ENCODE peak calls at places on chromosomes 4 and X, in seven cellular contexts. J is A549; G is endothelial cell of umbilical vein; Y is transverse colon; U is fibroblast of lung; R is cardiac muscle cell; L is CD8-positive, alpha-beta T cell. F is an unnamed sample. For H3K4me1, the result is how much of the 10 kb centered on the place peaks cover.

GRCh38 chr4:99614491-99614890 is 39.9 kb downstream of the MTTP start:
- DNase-seq in Y (no peak), U (no peak), J (no peak), R (no peak), G (no peak), L (no peak), F (no peak)

GRCh38 chr4:77342170-77342810 is 185.3 kb downstream of the CCNG2 start:
- DNase-seq in J (no peak), Y (no peak), G (no peak), L (no peak), U (peak), R (no peak), F (no peak)

GRCh38 chrX:1450381-1451161 is 2.1 kb downstream of the ASMTL start:
- DNase-seq in J (no peak), L (no peak), Y (no peak), U (no peak), R (no peak), G (no peak), F (no peak)

GRCh38 chr4:161238033-161238432 is 925.8 kb downstream of the FSTL5 start:
- DNase-seq in L (no peak), G (no peak), U (no peak), Y (no peak), J (no peak), R (no peak), F (no peak)

GRCh38 chr4:150224896-150225591 is 146.8 kb downstream of the DCLK2 start:
- DNase-seq in J (peak), G (no peak), U (peak), R (peak), Y (no peak), L (no peak), F (no peak)

GRCh38 chr4:26267087-26267486 is 53.7 kb upstream of the RBPJ start:
- DNase-seq in Y (peak), J (no peak), U (peak), L (no peak), R (peak), G (no peak), F (no peak)

GRCh38 chr4:87058272-87059073 is 123.7 kb downstream of the AFF1 start:
- DNase-seq in U (no peak), G (no peak), L (no peak), R (no peak), J (peak), Y (no peak), F (peak)

GRCh38 chrX:54821310-54821709 is 13.8 kb downstream of the MAGED2 start:
- DNase-seq in G (no peak), U (no peak), J (no peak), R (no peak), Y (no peak), L (no peak), F (no peak)

GRCh38 chr4:100632163-100632562 is 114.3 kb upstream of the EMCN start:
- DNase-seq in G (no peak), J (no peak), R (no peak), Y (no peak), L (no peak), U (no peak), F (no peak)

GRCh38 chr4:163590609-163591264 is 96.2 kb downstream of the TMA16 start:
- DNase-seq in L (no peak), R (no peak), G (no peak), U (no peak), Y (no peak), J (no peak), F (no peak)

GRCh38 chrX:120356084-120356483 is 5.8 kb upstream of the ATP1B4 start:
- DNase-seq in U (peak), L (no peak), G (no peak), J (no peak), R (no peak), Y (no peak), F (no peak)

GRCh38 chrX:151680805-151681204 is 14.5 kb upstream of the PRRG3 start:
- DNase-seq in J (peak), U (peak), Y (peak), L (peak), R (peak), G (peak), F (peak)

GRCh38 chrX:41405551-41405950 is 41.6 kb upstream of the NYX start:
- DNase-seq in U (no peak), R (no peak), J (no peak), G (no peak), L (no peak), Y (no peak), F (no peak)

GRCh38 chrX:134797390-134797700 is 139.1 kb upstream of the PLAC1 start:
- DNase-seq in U (no peak), J (no peak), R (no peak), L (no peak), G (no peak), Y (no peak), F (no peak)

GRCh38 chrX:72062890-72063289 is 68.8 kb downstream of the RTL5 start:
- DNase-seq in L (no peak), Y (no peak), G (no peak), U (peak), J (no peak), R (peak), F (no peak)

GRCh38 chr4:83207497-83208105 is 77.0 kb downstream of the COQ2 start:
- DNase-seq in L (no peak), U (peak), Y (peak), G (peak), J (peak), R (peak), F (peak)

GRCh38 chrX:120213438-120214265 is 37.0 kb upstream of the ZBTB33 start:
- DNase-seq in G (peak), J (peak), L (peak), R (peak), U (peak), Y (peak), F (peak)

GRCh38 chr4:1214101-1215095 is 34.5 kb downstream of the CTBP1 start:
- DNase-seq in R (no peak), Y (no peak), G (no peak), J (no peak), U (no peak), L (no peak), F (no peak)
- H3K4me1 ChIP-seq in R (under half), Y (under half), G (under half), J (under half), U (under half), L (under half), F (under half)

DNA sequence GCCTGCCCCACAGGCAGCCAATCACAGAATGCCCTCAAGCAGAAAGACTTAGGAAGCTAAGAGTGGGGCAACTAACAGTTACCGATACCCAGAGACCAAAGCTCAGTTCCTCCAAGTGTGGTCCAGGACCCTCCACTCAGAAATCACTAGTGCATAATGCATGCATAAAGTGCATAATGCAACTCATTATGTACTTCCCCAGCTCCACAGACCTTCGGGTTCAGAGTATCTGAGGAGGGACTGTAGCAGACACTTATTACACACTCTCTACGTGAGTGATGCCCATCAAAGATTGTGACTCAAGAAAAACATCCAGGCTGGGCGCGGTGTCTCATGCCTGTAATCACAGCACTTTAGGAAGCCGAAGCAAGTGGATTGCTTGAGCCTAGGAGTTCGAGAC is 328.0 kb downstream of the BCOR start:
- DNase-seq in Y (no peak), R (no peak), U (no peak), J (no peak), G (no peak), L (no peak), F (no peak)
- H3K4me1 ChIP-seq in Y (under half), R (under half), U (under half), J (under half), G (under half), L (under half), F (under half)

DNA sequence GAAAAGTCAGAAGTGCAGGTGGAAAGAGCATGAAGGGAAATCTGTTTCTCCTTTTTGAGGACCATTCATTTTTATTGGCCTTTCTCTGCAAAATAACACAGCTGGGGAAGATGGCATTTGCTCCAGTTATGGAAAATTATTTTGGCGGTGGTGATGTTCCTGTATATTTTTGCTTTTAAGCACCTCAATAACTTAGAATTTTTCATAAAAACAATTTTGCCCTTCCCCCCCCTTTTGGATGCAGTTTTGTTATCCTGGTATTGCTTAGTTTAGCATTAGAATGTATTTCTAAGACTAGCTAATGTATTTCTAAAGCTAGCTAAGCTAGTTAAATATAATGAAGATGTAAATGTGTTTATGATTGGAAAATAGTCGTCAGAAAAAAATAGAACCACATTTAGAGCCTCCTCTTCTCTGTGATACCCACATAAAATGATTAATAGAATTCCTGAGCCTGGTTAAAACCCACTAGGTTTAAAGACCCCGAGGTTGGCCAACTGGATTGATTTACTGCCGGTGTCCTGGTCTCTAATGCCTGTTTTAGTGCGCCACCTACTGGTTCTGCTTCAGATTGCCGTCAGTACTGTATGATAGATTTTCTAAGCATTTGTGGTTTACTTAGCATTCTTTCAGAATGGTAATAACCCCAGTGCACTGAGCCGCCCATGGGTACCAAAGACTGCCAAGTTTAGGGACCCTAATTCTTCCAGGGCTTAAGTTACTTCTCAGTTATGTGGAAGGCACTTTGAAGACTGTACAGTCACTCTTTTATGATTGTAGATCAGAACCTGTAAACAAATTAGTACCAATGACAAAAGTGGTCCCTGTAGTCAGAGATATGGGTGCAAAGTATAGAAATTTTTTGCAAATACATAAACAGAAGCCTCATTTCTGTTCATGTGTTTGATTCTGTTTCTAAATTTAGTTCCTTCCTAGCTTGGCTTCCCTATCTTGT is 11.4 kb downstream of the KLF3 start:
- DNase-seq in Y (peak), R (peak), J (peak), U (peak), L (peak), G (peak), F (peak)
- H3K4me1 ChIP-seq in Y (half or more), R (under half), J (half or more), U (under half), L (half or more), G (half or more), F (under half)

GRCh38 chr4:2863649-2864048 is 20.0 kb downstream of the ADD1 start:
- DNase-seq in J (no peak), U (no peak), Y (no peak), R (no peak), G (no peak), L (no peak), F (no peak)

GRCh38 chr4:2859514-2859913 is 15.9 kb downstream of the ADD1 start:
- DNase-seq in G (peak), U (no peak), J (no peak), L (no peak), R (no peak), Y (no peak), F (no peak)

GRCh38 chr4:2862528-2862927 is 18.9 kb downstream of the ADD1 start:
- DNase-seq in Y (no peak), L (no peak), R (no peak), G (peak), U (no peak), J (peak), F (peak)

GRCh38 chr4:2860391-2861348 is 17.0 kb downstream of the ADD1 start:
- DNase-seq in R (peak), Y (no peak), L (no peak), U (no peak), J (no peak), G (peak), F (no peak)

DNA sequence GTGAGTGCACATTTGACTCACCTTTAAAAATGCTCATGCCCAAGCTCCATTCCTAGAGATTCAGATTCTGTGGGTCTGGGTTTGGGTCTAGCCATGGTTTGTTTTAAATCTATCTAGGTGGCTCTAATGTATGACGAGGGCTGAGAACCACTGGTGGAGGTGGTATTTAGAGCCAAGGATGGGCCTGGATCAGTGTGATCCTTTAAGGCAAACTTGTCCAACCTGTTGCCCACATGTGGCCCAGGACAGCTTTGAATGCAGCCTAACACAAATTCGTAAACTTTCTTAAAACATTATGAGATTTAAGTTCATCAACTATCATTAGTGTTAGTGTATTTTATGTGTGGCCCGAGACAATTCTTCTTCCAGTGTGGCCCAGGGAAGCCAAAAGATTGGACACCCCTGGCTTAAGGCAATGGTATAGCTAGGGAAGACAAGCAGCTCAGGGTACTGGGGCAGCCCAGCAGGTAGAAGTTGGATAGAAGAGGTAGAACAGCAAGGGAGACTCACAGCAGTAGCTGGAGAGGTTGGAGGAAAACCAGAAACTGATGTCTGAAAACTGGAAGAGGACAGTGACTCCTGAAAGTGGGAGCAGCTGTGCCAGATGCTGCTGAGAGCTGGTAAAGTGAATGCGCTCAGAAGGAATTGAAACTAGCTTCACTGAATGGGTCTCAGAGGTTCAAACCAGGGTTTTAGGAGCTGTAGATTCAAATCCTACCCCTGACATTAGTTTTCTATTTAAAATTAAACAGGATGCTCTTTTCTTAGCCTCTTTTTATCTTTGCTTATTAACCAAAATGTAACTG is 18.2 kb downstream of the ADD1 start:
- DNase-seq in L (no peak), R (no peak), Y (no peak), J (no peak), G (no peak), U (no peak), F (no peak)
- H3K4me1 ChIP-seq in L (half or more), R (half or more), Y (half or more), J (under half), G (half or more), U (under half), F (under half)

GRCh38 chr4:7900351-7900750 is 39.3 kb downstream of the AFAP1 start:
- DNase-seq in Y (no peak), L (no peak), R (peak), U (no peak), G (no peak), J (no peak), F (no peak)

GRCh38 chr4:7899184-7899583 is 40.5 kb downstream of the AFAP1 start:
- DNase-seq in J (no peak), R (no peak), Y (no peak), U (no peak), L (no peak), G (no peak), F (peak)

GRCh38 chr4:7894677-7895181 is 44.9 kb downstream of the AFAP1 start:
- DNase-seq in R (no peak), L (no peak), J (no peak), Y (no peak), U (no peak), G (no peak), F (no peak)

GRCh38 chr4:7898385-7898784 is 41.3 kb downstream of the AFAP1 start:
- DNase-seq in G (no peak), Y (no peak), L (no peak), U (no peak), R (no peak), J (no peak), F (no peak)

GRCh38 chr4:7897811-7898210 is 41.9 kb downstream of the AFAP1 start:
- DNase-seq in U (no peak), L (no peak), R (no peak), G (no peak), Y (no peak), J (no peak), F (no peak)
- H3K4me1 ChIP-seq in U (under half), L (under half), R (half or more), G (under half), Y (under half), J (under half), F (under half)

GRCh38 chr4:40310225-40310624 is 24.9 kb upstream of the CHRNA9 start:
- DNase-seq in L (no peak), J (no peak), U (no peak), R (no peak), Y (no peak), G (no peak), F (no peak)
- H3K4me1 ChIP-seq in L (half or more), J (under half), U (under half), R (under half), Y (under half), G (under half), F (under half)

GRCh38 chr4:145861331-145862318 is 77.0 kb downstream of the ZNF827 start:
- DNase-seq in J (no peak), Y (no peak), G (no peak), L (no peak), R (no peak), U (no peak), F (no peak)
- H3K4me1 ChIP-seq in J (under half), Y (under half), G (under half), L (under half), R (under half), U (under half), F (under half)